ENCODE peak calls at places on chromosomes 4 and X, in eight cellular contexts. Q is PC-9, V is mammary epithelial cell, X is transverse colon, H is spleen, G is IMR-90, L is stomach, W is heart right ventricle. K is an unnamed sample. For H3K36me3 and H3K4me1, the result is how much of the 10 kb centered on the place peaks cover.

GRCh38 chrX:21929209-21929608 is 11.3 kb upstream of the SMS start:
- DNase-seq in Q (no peak), V (no peak), X (no peak), H (no peak), G (no peak), L (no peak), W (no peak), K (no peak)

GRCh38 chrX:123959281-123960063 is 2.0 kb upstream of the STAG2 start:
- DNase-seq in Q (peak), V (peak), X (peak), H (peak), G (no peak), L (peak), W (peak), K (peak)

GRCh38 chr4:146329042-146329716 is 114.8 kb downstream of the REELD1 start:
- DNase-seq in Q (no peak), V (peak), X (no peak), H (no peak), G (peak), L (no peak), W (no peak), K (peak)

GRCh38 chr4:111400736-111401135 is 744.5 kb upstream of the FAM241A start:
- DNase-seq in Q (no peak), V (peak), X (no peak), H (no peak), G (peak), L (no peak), W (no peak), K (peak)

GRCh38 chr4:7266525-7267292 is 74.4 kb downstream of the SORCS2 start:
- DNase-seq in Q (peak), V (peak), X (no peak), H (no peak), G (peak), L (no peak), W (no peak), K (peak)

GRCh38 chrX:72735561-72735960 is 21.5 kb upstream of the PHKA1 start:
- DNase-seq in Q (no peak), V (peak), X (no peak), H (no peak), G (peak), L (no peak), W (no peak), K (no peak)

GRCh38 chr4:24419147-24420034 is 165.0 kb downstream of the DHX15 start:
- DNase-seq in Q (peak), V (peak), X (peak), H (peak), G (peak), L (peak), W (peak), K (peak)

GRCh38 chrX:40176256-40176978 is 78.7 kb upstream of the BCOR start:
- DNase-seq in Q (peak), V (no peak), X (peak), H (peak), G (no peak), L (peak), W (peak), K (no peak)

GRCh38 chr4:94390804-94391410 is 48.3 kb upstream of the HPGDS start:
- DNase-seq in Q (no peak), V (no peak), X (no peak), H (no peak), G (peak), L (no peak), W (no peak), K (no peak)

GRCh38 chr4:65344278-65344825 is 325.9 kb downstream of the EPHA5 start:
- DNase-seq in Q (no peak), V (no peak), X (no peak), H (no peak), G (no peak), L (no peak), W (no peak), K (no peak)

GRCh38 chr4:188887905-188888304 is 748.7 kb downstream of the TRIML1 start:
- DNase-seq in Q (no peak), V (no peak), X (no peak), H (no peak), G (no peak), L (no peak), W (no peak), K (no peak)

GRCh38 chrX:5857232-5857631 is 371.4 kb downstream of the NLGN4X start:
- DNase-seq in Q (no peak), V (no peak), X (no peak), H (no peak), G (no peak), L (no peak), W (no peak), K (no peak)
- H3K36me3 ChIP-seq in Q (under half), V (under half), X (under half), H (under half), G (under half), L (under half), W (under half), K (under half)

DNA sequence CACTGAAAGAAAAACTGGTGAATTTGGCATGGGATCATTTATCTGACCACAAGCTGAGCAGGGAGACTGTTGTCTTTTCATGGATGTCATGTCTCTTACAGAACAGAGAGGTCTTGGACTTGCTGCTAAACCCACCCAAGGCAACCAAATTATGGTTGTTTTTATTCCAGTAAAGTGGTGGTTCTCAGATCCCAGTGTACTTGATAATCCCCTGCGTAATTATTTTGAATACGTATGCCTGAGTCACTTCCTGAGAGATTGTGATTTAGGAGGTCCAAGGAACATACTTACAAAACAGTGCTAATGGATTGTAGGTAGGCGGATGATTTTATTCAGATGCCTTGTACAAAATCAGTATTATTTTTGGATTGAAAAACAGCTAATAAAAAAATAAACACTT is 585.6 kb downstream of the IL1RAPL1 start:
- DNase-seq in Q (no peak), V (no peak), X (no peak), H (no peak), G (peak), L (no peak), W (no peak), K (no peak)
- H3K27ac ChIP-seq in Q (no peak), V (no peak), X (no peak), H (no peak), G (no peak), L (no peak), W (no peak), K (no peak)

GRCh38 chrX:20479896-20480295 is 213.2 kb upstream of the RPS6KA3 start:
- DNase-seq in Q (no peak), V (no peak), X (no peak), H (no peak), G (no peak), L (no peak), W (no peak), K (no peak)
- H3K4me1 ChIP-seq in Q (under half), V (under half), X (under half), H (under half), G (under half), L (under half), W (under half), K (under half)

GRCh38 chr4:77156912-77157858 is at the start of gene CCNG2:
- DNase-seq in Q (peak), V (peak), X (peak), H (peak), G (peak), L (peak), W (peak), K (peak)

GRCh38 chr4:77156533-77156911 is 485 bp upstream of the CCNG2 start:
- DNase-seq in Q (peak), V (peak), X (peak), H (peak), G (peak), L (peak), W (peak), K (peak)

GRCh38 chr4:77159798-77160197 is 2.8 kb downstream of the CCNG2 start:
- DNase-seq in Q (no peak), V (no peak), X (no peak), H (no peak), G (no peak), L (no peak), W (no peak), K (no peak)

GRCh38 chr4:77157859-77158486 is 966 bp downstream of the CCNG2 start:
- DNase-seq in Q (peak), V (peak), X (peak), H (peak), G (peak), L (peak), W (peak), K (peak)

DNA sequence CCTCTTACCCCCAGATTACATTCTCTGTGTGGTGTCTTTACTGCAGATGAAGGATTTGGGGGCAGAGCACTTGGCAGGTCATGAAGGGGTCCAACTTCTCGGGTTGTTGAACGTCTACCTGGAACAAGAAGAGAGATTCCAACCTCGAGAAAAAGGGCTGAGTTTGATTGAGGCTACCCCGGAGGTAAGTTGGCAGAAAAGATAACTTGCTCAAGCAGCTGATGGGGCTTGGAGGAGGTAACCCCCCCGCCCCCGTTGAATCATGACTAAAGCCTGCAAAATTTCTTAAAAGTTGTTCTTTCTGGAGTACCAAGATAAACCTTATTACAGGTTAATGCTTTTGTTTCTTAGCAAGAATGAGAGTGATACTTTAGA is 1.5 kb downstream of the CCNG2 start:
- DNase-seq in Q (no peak), V (no peak), X (no peak), H (no peak), G (no peak), L (no peak), W (no peak), K (no peak)
- H3K36me3 ChIP-seq in Q (under half), V (under half), X (under half), H (under half), G (under half), L (under half), W (under half), K (under half)

GRCh38 chrX:13283968-13284914 is 35.6 kb downstream of the ATXN3L start:
- DNase-seq in Q (no peak), V (peak), X (no peak), H (no peak), G (peak), L (no peak), W (no peak), K (no peak)
- H3K27ac ChIP-seq in Q (no peak), V (peak), X (no peak), H (peak), G (peak), L (no peak), W (no peak), K (peak)

DNA sequence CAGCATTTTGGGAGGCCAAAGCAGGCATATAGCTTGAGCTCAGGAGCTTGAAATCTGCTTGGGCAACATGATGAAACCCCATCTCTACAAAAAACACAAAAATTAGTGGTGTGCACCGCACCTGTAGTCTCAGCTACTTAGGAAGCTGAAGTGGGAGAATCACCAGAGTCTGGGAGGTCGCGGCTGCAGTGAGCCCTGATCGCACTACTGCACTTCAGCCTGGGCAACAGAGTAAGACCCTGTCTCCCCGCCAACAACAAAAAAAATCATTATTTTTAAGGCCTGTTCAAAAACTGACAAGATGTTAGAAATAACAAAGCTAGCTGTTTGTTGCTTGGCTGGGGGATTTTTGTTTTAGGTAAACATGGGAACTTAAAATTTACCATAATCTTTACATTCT is 5.1 kb downstream of the YTHDC1 start:
- DNase-seq in Q (no peak), V (no peak), X (no peak), H (no peak), G (no peak), L (no peak), W (no peak), K (no peak)
- H3K4me1 ChIP-seq in Q (under half), V (under half), X (half or more), H (half or more), G (under half), L (half or more), W (under half), K (under half)